ENCODE peak calls at places on chromosomes 12 and 14, in six cellular contexts. U is Caco-2, D is DMS53, N is HEK293T, V is GM19239, R is heart right ventricle. Y is an unnamed sample.

GRCh38 chr12:50924439-50925341 is 27.7 kb upstream of the HIGD1C start:
- DNase-seq in N (peak), V (peak), D (peak), U (no peak), R (peak), Y (peak)

GRCh38 chr14:101412741-101413140 is 148.6 kb upstream of the DIO3 start:
- DNase-seq in U (no peak), N (no peak), V (no peak), D (no peak), R (no peak), Y (peak)

GRCh38 chr12:22543246-22544037 is 900 bp downstream of the C2CD5 start:
- DNase-seq in V (no peak), D (peak), N (peak), R (peak), U (peak), Y (peak)

GRCh38 chr12:62191747-62192485 is 68.3 kb upstream of the USP15 start:
- DNase-seq in N (peak), V (no peak), U (no peak), D (peak), R (no peak), Y (no peak)

GRCh38 chr14:22391908-22392307 is 197.1 kb downstream of the DAD1 start:
- DNase-seq in U (peak), D (peak), N (peak), R (peak), V (peak), Y (peak)

GRCh38 chr12:30989754-30990153 is 63.2 kb downstream of the TSPAN11 start:
- DNase-seq in V (no peak), U (peak), N (peak), D (peak), R (peak), Y (peak)

GRCh38 chr14:91315844-91316267 is 71.4 kb upstream of the GPR68 start:
- DNase-seq in R (no peak), D (peak), V (peak), U (no peak), N (no peak), Y (no peak)

GRCh38 chr14:63276016-63276415 is 42.7 kb downstream of the GPHB5 start:
- DNase-seq in U (no peak), N (no peak), V (no peak), D (no peak), R (no peak), Y (no peak)

GRCh38 chr12:118374909-118375308 is 1.4 kb upstream of the SUDS3 start:
- DNase-seq in N (no peak), R (no peak), V (no peak), U (no peak), D (no peak), Y (no peak)

GRCh38 chr12:104137175-104137901 is 672 bp downstream of the NFYB start:
- DNase-seq in R (peak), D (peak), U (peak), N (peak), V (peak), Y (no peak)

GRCh38 chr14:99181804-99182520 is 90.0 kb downstream of the BCL11B start:
- DNase-seq in N (no peak), D (no peak), U (no peak), V (no peak), R (no peak), Y (no peak)

GRCh38 chr12:108759914-108760313 is 28.6 kb upstream of the CORO1C start:
- DNase-seq in N (no peak), D (no peak), U (no peak), R (no peak), V (no peak), Y (no peak)

GRCh38 chr14:70036665-70037064 is 152.1 kb downstream of the SLC8A3 start:
- DNase-seq in R (no peak), V (no peak), D (peak), N (peak), U (no peak), Y (no peak)

GRCh38 chr14:103932791-103933490 is 4.7 kb downstream of the TDRD9 start:
- DNase-seq in V (no peak), D (no peak), N (no peak), R (no peak), U (no peak), Y (no peak)

GRCh38 chr12:102281231-102281630 is 83.6 kb upstream of the PMCH start:
- DNase-seq in U (no peak), V (no peak), D (no peak), N (no peak), R (no peak), Y (no peak)

GRCh38 chr12:45918818-45919217 is 71.6 kb downstream of the SCAF11 start:
- DNase-seq in U (no peak), R (no peak), V (no peak), D (no peak), N (no peak), Y (no peak)

GRCh38 chr14:102183922-102184677 is 44.4 kb downstream of the WDR20 start:
- DNase-seq in V (no peak), R (no peak), N (no peak), U (no peak), D (no peak), Y (no peak)

GRCh38 chr12:79187032-79187431 is 322.5 kb downstream of the SYT1 start:
- DNase-seq in D (no peak), R (peak), N (no peak), V (no peak), U (no peak), Y (no peak)

GRCh38 chr12:5817246-5817645 is 127.8 kb downstream of the ANO2 start:
- DNase-seq in R (no peak), D (no peak), N (no peak), V (no peak), U (no peak), Y (no peak)

GRCh38 chr12:15629761-15630160 is 159.4 kb downstream of the EPS8 start:
- DNase-seq in N (no peak), U (no peak), R (no peak), V (no peak), D (no peak), Y (no peak)

GRCh38 chr12:40063424-40063823 is 42.5 kb downstream of the SLC2A13 start:
- DNase-seq in V (no peak), U (no peak), R (peak), N (no peak), D (no peak), Y (no peak)

GRCh38 chr14:105448706-105449111 is 25.9 kb upstream of the CRIP2 start:
- DNase-seq in U (no peak), R (peak), V (peak), D (peak), N (peak), Y (peak)

GRCh38 chr14:54447231-54447692 is 6.1 kb upstream of the CNIH1 start:
- DNase-seq in D (no peak), R (no peak), V (no peak), U (peak), N (no peak), Y (peak)

GRCh38 chr12:20220339-20220738 is 148.0 kb upstream of the PDE3A start:
- DNase-seq in R (no peak), U (peak), N (peak), V (no peak), D (peak), Y (peak)

GRCh38 chr12:124737772-124738635 is 125.7 kb downstream of the SCARB1 start:
- DNase-seq in R (no peak), U (no peak), V (no peak), N (no peak), D (no peak), Y (no peak)

GRCh38 chr12:62294378-62294777 is 34.2 kb downstream of the USP15 start:
- DNase-seq in V (no peak), R (no peak), N (no peak), U (no peak), D (no peak), Y (no peak)

Y was measured in HuH-7.